ENCODE peak calls at places on chromosomes 3 and 15, in eight cellular contexts. X, R, T, V, Y, E, P and Q are unnamed samples.

GRCh38 chr3:149579838-149580542 is 77.8 kb downstream of the WWTR1 start:
- DNase-seq in Y (no peak), R (no peak), P (no peak), T (no peak), V (peak; percentile 92), E (peak; percentile 85), X (no peak), Q (no peak)

GRCh38 chr15:92683511-92683834 is 27.9 kb upstream of the FAM174B start:
- DNase-seq in E (peak; percentile 37), Y (peak; percentile 27), V (peak; percentile 4), T (no peak), P (peak; percentile 75), X (peak; percentile 75), R (no peak), Q (peak; percentile 35)

GRCh38 chr15:39588531-39589192 is 7.8 kb downstream of the THBS1 start:
- DNase-seq in V (peak; percentile 12), R (no peak), P (no peak), T (no peak), Y (no peak), X (no peak), E (peak; percentile 43), Q (no peak)

GRCh38 chr3:42205800-42206514 is 60.0 kb downstream of the CCK start:
- DNase-seq in E (no peak), R (no peak), T (no peak), X (peak; percentile 14), V (no peak), P (no peak), Y (no peak), Q (no peak)

GRCh38 chr3:126711361-126711760 is 7.3 kb downstream of the CHCHD6 start:
- DNase-seq in X (no peak), E (peak; percentile 78), T (no peak), Y (no peak), V (peak; percentile 61), P (no peak), R (no peak), Q (no peak)

GRCh38 chr15:87340370-87340769 is 916.2 kb downstream of the NTRK3 start:
- DNase-seq in P (no peak), Y (no peak), T (no peak), X (no peak), E (no peak), V (no peak), R (no peak), Q (no peak)

GRCh38 chr3:66490214-66490613 is 10.6 kb downstream of the LRIG1 start:
- DNase-seq in R (no peak), E (peak; percentile 8), V (peak; percentile 70), T (no peak), P (peak; percentile 43), Y (no peak), X (no peak), Q (no peak)

GRCh38 chr3:59545369-59545768 is 495.5 kb upstream of the CFAP20DC start:
- DNase-seq in E (no peak), Y (no peak), P (no peak), T (no peak), X (no peak), R (no peak), V (peak; percentile 81), Q (no peak)

GRCh38 chr3:144502398-144502797 is 530.8 kb downstream of the DIPK2A start:
- DNase-seq in V (no peak), R (no peak), P (no peak), T (no peak), Y (no peak), X (no peak), E (no peak), Q (no peak)

GRCh38 chr3:30162579-30162978 is 443.8 kb upstream of the TGFBR2 start:
- DNase-seq in X (no peak), P (no peak), Y (no peak), T (no peak), V (peak; percentile 96), E (peak; percentile 89), R (no peak), Q (no peak)

GRCh38 chr3:126521122-126521891 is 2.6 kb upstream of the CHST13 start:
- DNase-seq in R (peak; percentile 41), P (no peak), V (no peak), E (peak; percentile 30), X (peak; percentile 60), Y (peak; percentile 48), T (peak; percentile 46), Q (no peak)

GRCh38 chr15:59296181-59296617 is 76.5 kb downstream of the MYO1E start:
- DNase-seq in T (no peak), E (peak; percentile 92), R (no peak), X (no peak), V (peak; percentile 94), Y (no peak), P (no peak), Q (no peak)

GRCh38 chr15:40388941-40389823 is 6.7 kb downstream of the KNSTRN start:
- DNase-seq in T (no peak), Y (no peak), X (no peak), V (no peak), R (peak; percentile 70), P (no peak), E (no peak), Q (no peak)

GRCh38 chr3:39062180-39062579 is 10.4 kb downstream of the WDR48 start:
- DNase-seq in R (no peak), P (no peak), Y (no peak), T (no peak), E (no peak), X (no peak), V (no peak), Q (no peak)

GRCh38 chr3:52836471-52836845 is 1.6 kb upstream of the MUSTN1 start:
- DNase-seq in V (no peak), Y (no peak), T (no peak), X (no peak), E (no peak), P (no peak), R (no peak), Q (no peak)

GRCh38 chr3:113794526-113794925 is 44.1 kb upstream of the GRAMD1C start:
- DNase-seq in T (no peak), Y (no peak), V (no peak), R (no peak), E (no peak), X (no peak), P (no peak), Q (no peak)

GRCh38 chr3:118057086-118057485 is 977.6 kb downstream of the IGSF11 start:
- DNase-seq in T (no peak), E (peak; percentile 1), P (no peak), Y (no peak), V (no peak), X (no peak), R (no peak), Q (no peak)

GRCh38 chr15:67035886-67036285 is 29.5 kb upstream of the SMAD3 start:
- DNase-seq in Y (no peak), V (peak; percentile 58), P (no peak), R (no peak), T (no peak), X (no peak), E (peak; percentile 66), Q (no peak)

GRCh38 chr3:186413615-186414415 is 51.8 kb upstream of the DGKG start:
- DNase-seq in R (peak; percentile 51), Y (peak; percentile 50), P (peak; percentile 76), V (peak; percentile 15), X (peak; percentile 94), T (no peak), E (peak; percentile 42), Q (no peak)

GRCh38 chr3:81744366-81744765 is 17.1 kb downstream of the GBE1 start:
- DNase-seq in E (peak; percentile 96), T (no peak), R (no peak), P (peak; percentile 45), V (peak; percentile 97), X (no peak), Y (no peak), Q (no peak)

GRCh38 chr3:63951901-63952594 is 39.9 kb upstream of the SCAANT1 start:
- DNase-seq in Y (no peak), R (no peak), T (no peak), V (no peak), P (no peak), E (peak; percentile 30), X (no peak), Q (no peak)

GRCh38 chr3:63954182-63954581 is 42.0 kb upstream of the SCAANT1 start:
- DNase-seq in X (no peak), P (no peak), T (no peak), Y (no peak), V (peak; percentile 28), E (no peak), R (no peak), Q (no peak)

GRCh38 chr3:63951492-63951891 is 39.3 kb upstream of the SCAANT1 start:
- DNase-seq in T (no peak), V (no peak), X (no peak), E (no peak), Y (no peak), R (no peak), P (no peak), Q (no peak)

GRCh38 chr3:63955830-63956545 is 43.8 kb upstream of the SCAANT1 start:
- DNase-seq in X (no peak), E (no peak), Y (no peak), T (no peak), R (no peak), P (no peak), V (no peak), Q (no peak)

DNA sequence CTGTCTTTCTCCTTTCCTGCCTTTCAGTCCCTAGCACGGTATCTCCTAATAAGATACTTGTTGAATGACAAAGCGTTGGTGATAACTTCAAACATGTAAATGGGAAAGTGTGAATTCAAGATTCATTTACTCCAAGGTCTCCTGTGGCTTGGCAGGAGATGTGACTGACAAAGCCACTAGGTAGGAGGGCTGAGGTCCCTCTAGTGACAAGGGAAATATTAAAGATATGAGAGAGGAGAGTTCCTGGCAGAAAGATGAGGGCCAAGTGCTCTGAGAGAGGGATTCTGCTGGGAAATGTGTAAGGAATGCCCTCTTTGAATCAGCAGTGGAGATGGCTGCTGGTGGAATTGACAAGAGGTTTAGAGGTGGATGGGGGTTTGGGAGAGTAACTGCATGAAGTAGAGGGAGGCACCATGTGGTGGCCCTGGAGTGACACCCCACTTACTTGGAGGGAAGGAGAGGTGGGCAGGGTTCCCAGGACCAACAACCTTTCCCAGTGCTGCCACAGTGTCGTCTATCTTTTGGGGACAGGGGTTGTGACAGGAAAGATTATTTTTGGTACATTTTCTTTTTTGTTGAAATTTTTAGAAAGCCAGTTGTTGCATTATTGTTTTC is 43.0 kb upstream of the SCAANT1 start:
- DNase-seq in X (no peak), E (no peak), V (no peak), T (no peak), Y (no peak), P (no peak), R (no peak), Q (no peak)
- H3K27ac ChIP-seq in X (no peak overlapping the region), E (no peak overlapping the region), V (no peak overlapping the region), T (no peak overlapping the region), Y (no peak overlapping the region), P (no peak overlapping the region), R (no peak overlapping the region), Q (no peak overlapping the region)

GRCh38 chr3:3766140-3766539 is 33.1 kb upstream of the LRRN1 start:
- DNase-seq in E (no peak), Y (no peak), T (no peak), R (no peak), P (no peak), X (no peak), V (no peak), Q (no peak)
- H3K27ac ChIP-seq in E (no peak overlapping the region), Y (no peak overlapping the region), T (no peak overlapping the region), R (no peak overlapping the region), P (no peak overlapping the region), X (no peak overlapping the region), V (no peak overlapping the region), Q (no peak overlapping the region)

GRCh38 chr3:111668912-111669488 is 73.9 kb upstream of the ZBED2 start:
- DNase-seq in X (no peak), P (no peak), T (no peak), R (no peak), Y (no peak), V (peak; percentile 73), E (peak; percentile 87), Q (no peak)
- H3K27ac ChIP-seq in X (peak overlapping the region; percentile 47), P (no peak overlapping the region), T (no peak overlapping the region), R (no peak overlapping the region), Y (no peak overlapping the region), V (no peak overlapping the region), E (no peak overlapping the region), Q (no peak overlapping the region)

GRCh38 chr3:46298871-46299607 is 54.9 kb upstream of the CCR2 start:
- DNase-seq in T (no peak), P (no peak), E (no peak), Y (no peak), R (no peak), X (no peak), V (no peak), Q (no peak)
- H3K27ac ChIP-seq in T (no peak overlapping the region), P (no peak overlapping the region), E (no peak overlapping the region), Y (no peak overlapping the region), R (peak overlapping the region; percentile 41), X (no peak overlapping the region), V (no peak overlapping the region), Q (no peak overlapping the region)